ENCODE peak calls at places on chromosome 14, in six cellular contexts. D is mesenchymal stem cell, F is IMR-90, N is trophoblast cell, M is neuronal stem cell, T is H1. S is an unnamed sample.

GRCh38 chr14:43418314-43418713 is 1088.8 kb downstream of the FSCB start:
- DNase-seq in F (no peak), D (no peak), N (no peak), M (no peak), T (no peak), S (no peak)

GRCh38 chr14:79057333-79057732 is 887.2 kb downstream of the NRXN3 start:
- DNase-seq in N (no peak), D (peak; percentile 66), T (no peak), M (no peak), F (peak; percentile 57), S (no peak)

GRCh38 chr14:64723691-64724577 is 19.7 kb downstream of the PLEKHG3 start:
- DNase-seq in D (peak; percentile 64), F (no peak), N (no peak), T (no peak), M (no peak), S (no peak)

GRCh38 chr14:61335049-61335448 is 13.7 kb downstream of the PRKCH start:
- DNase-seq in D (no peak), N (no peak), T (no peak), M (no peak), F (no peak), S (no peak)

GRCh38 chr14:55416866-55417265 is 5.2 kb upstream of the ATG14 start:
- DNase-seq in F (no peak), N (peak; percentile 42), M (peak; percentile 18), D (peak; percentile 18), T (no peak), S (peak; percentile 45)

GRCh38 chr14:53338192-53338591 is 185.1 kb upstream of the DDHD1 start:
- DNase-seq in M (no peak), N (peak; percentile 19), F (peak; percentile 67), D (peak; percentile 58), T (no peak), S (no peak)

GRCh38 chr14:90388437-90388836 is 8.4 kb upstream of the CALM1 start:
- DNase-seq in F (peak; percentile 90), T (no peak), N (no peak), M (no peak), D (peak; percentile 73), S (peak; percentile 58)

GRCh38 chr14:61514927-61515326 is 180.4 kb upstream of the HIF1A start:
- DNase-seq in F (no peak), D (no peak), N (no peak), T (no peak), M (no peak), S (no peak)

GRCh38 chr14:69288001-69288771 is 28.2 kb downstream of the GALNT16 start:
- DNase-seq in F (peak; percentile 42), N (peak; percentile 24), M (no peak), T (no peak), D (peak; percentile 66), S (no peak)

GRCh38 chr14:75748340-75748739 is 87.3 kb downstream of the TTLL5 start:
- DNase-seq in T (no peak), F (peak; percentile 8), M (no peak), D (no peak), N (no peak), S (no peak)

GRCh38 chr14:102560436-102561261 is 31.8 kb upstream of the RCOR1 start:
- DNase-seq in N (no peak), D (no peak), M (no peak), F (no peak), T (no peak), S (no peak)

GRCh38 chr14:95061317-95062093 is 95.8 kb downstream of the DICER1 start:
- DNase-seq in D (peak; percentile 17), F (peak; percentile 10), M (no peak), N (no peak), T (no peak), S (no peak)

GRCh38 chr14:74475678-74476077 is 17.4 kb downstream of the NPC2 start:
- DNase-seq in T (no peak), N (peak; percentile 12), F (peak; percentile 63), D (no peak), M (no peak), S (no peak)

GRCh38 chr14:101405171-101405883 is 156.0 kb upstream of the DIO3 start:
- DNase-seq in T (no peak), M (no peak), D (no peak), N (peak; percentile 2), F (peak; percentile 69), S (no peak)

GRCh38 chr14:50831704-50832130 is 755 bp upstream of the NIN start:
- DNase-seq in N (peak; percentile 37), F (no peak), D (no peak), T (no peak), M (no peak), S (no peak)

GRCh38 chr14:54529811-54530210 is 20.1 kb downstream of the CGRRF1 start:
- DNase-seq in F (peak; percentile 68), M (no peak), T (no peak), N (no peak), D (peak; percentile 16), S (no peak)

GRCh38 chr14:96053600-96054381 is 14.6 kb downstream of the C14orf132 start:
- DNase-seq in F (peak; percentile 99), M (no peak), T (no peak), D (peak; percentile 95), N (no peak), S (no peak)

GRCh38 chr14:55976619-55977018 is 141.6 kb upstream of the PELI2 start:
- DNase-seq in D (no peak), T (no peak), F (no peak), M (no peak), N (no peak), S (no peak)

GRCh38 chr14:89085154-89086059 is 261.0 kb downstream of the TTC8 start:
- DNase-seq in F (no peak), D (peak; percentile 8), N (no peak), T (no peak), M (no peak), S (no peak)

GRCh38 chr14:35400707-35401421 is 3.7 kb downstream of the NFKBIA start:
- DNase-seq in T (no peak), F (no peak), D (peak; percentile 81), M (no peak), N (peak; percentile 92), S (no peak)

GRCh38 chr14:74882103-74882920 is 596 bp downstream of the DLST start:
- DNase-seq in F (peak; percentile 41), N (peak; percentile 58), M (peak; percentile 17), T (no peak), D (peak; percentile 87), S (no peak)

GRCh38 chr14:95663226-95663797 is 22.9 kb upstream of the TCL1B start:
- DNase-seq in N (no peak), F (no peak), T (no peak), D (no peak), M (no peak), S (no peak)

GRCh38 chr14:99226687-99227086 is 45.3 kb downstream of the BCL11B start:
- DNase-seq in F (no peak), N (no peak), M (no peak), T (no peak), D (no peak), S (no peak)
- H3K79me1 ChIP-seq in F (no peaks in the 10 kb centered on the region), N (peaks cover 4% of the 10 kb centered on the region), M (no peaks in the 10 kb centered on the region), T (peaks cover 5% of the 10 kb centered on the region), D (no peaks in the 10 kb centered on the region), S (peaks cover 4% of the 10 kb centered on the region)

DNA sequence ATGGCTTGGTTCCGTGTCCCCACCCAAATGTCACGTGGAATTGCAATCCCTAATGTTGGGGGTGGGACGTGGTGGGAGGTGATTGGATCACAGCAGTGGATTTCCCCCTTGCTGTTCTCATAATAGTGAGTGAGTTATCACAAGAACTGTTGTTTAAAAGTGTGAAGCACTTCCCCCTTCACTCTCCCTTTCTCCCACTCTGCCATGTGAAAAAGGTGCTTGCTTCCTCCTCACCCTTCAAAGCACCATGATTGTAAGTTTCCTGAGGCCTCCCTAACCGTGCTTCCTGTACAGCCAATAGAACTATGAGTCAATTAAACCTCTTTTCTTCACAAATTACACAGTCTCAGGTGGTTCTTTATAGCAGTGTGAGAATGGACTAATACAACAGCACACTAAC is 5.3 kb upstream of the CEP128 start:
- DNase-seq in D (no peak), M (no peak), F (no peak), N (no peak), T (no peak), S (no peak)
- H3K14ac ChIP-seq in D (no peak overlapping the region), M (no peak overlapping the region), F (no peak overlapping the region), N (no peak overlapping the region), T (no peak overlapping the region), S (no peak overlapping the region)

DNA sequence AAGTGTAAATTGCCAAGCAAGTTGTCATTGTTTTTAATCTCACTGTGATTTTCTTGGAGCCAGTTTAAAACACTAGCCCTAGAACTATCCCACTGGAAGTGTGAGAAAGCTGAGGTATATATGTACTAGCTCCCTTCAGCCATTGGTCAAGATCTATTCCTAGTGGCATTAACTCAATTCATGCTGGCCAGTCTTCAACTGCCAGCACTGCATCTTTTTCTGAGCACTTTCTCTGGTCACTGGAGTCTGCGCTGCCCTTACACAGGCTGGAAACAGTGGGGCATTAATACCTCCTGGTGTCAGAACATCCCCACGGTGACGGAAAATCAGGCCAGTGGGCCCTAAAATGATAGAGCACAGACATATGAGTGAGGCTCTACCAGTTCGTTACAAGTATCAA is 4.0 kb upstream of the NOVA1 start:
- DNase-seq in T (no peak), D (no peak), N (no peak), F (no peak), M (no peak), S (no peak)
- H3K79me1 ChIP-seq in T (no peaks in the 10 kb centered on the region), D (no peaks in the 10 kb centered on the region), N (no peaks in the 10 kb centered on the region), F (no peaks in the 10 kb centered on the region), M (peaks cover 2% of the 10 kb centered on the region), S (no peaks in the 10 kb centered on the region)

DNA sequence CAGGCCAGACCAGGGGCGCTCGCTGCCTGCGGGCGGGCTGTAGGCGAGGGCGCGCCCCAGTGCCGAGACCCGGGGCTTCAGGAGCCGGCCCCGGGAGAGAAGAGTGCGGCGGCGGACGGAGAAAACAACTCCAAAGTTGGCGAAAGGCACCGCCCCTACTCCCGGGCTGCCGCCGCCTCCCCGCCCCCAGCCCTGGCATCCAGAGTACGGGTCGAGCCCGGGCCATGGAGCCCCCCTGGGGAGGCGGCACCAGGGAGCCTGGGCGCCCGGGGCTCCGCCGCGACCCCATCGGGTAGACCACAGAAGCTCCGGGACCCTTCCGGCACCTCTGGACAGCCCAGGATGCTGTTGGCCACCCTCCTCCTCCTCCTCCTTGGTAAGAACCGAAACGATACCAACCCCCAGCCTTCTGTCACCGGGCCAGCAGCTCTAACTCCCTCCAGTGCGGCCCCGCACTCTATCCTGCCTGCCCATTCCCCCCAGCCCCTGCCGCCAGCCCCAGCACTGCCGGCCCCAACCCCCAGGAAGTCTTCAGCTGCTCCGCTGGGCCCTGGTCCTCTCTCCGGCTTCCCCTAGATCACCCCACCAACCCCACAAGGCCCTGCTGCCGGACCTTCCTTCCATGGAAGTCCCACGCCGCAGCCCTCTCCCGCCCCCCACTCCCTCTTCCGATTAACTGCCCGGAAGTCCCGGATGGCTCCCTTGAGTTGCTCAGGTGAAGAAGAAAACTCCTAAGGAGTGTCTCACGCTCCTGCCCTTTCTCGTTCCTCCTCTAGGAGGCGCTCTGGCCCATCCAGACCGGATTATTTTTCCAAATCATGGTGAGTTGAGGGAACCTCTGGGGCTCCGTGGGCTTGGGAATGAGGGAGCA is 657 bp downstream of the LRP10 start:
- DNase-seq in F (peak; percentile 81), M (peak; percentile 88), T (no peak), N (peak; percentile 93), D (peak; percentile 87), S (peak; percentile 92)
- H3K14ac ChIP-seq in F (peak overlapping the region; percentile 87), M (peak overlapping the region; percentile 76), T (no peak overlapping the region), N (peak overlapping the region; percentile 89), D (no peak overlapping the region), S (no peak overlapping the region)

S was measured in H9.